ENCODE peak calls at places on chromosomes 2 and 18, in five cellular contexts. K is foreskin fibroblast, U is thoracic aorta, T is sigmoid colon, O is B cell. V is an unnamed sample.

GRCh38 chr18:55906533-55906932 is 318.5 kb upstream of the TCF4 start:
- DNase-seq in K (no peak), O (no peak), U (no peak), T (no peak), V (no peak)

GRCh38 chr2:10883880-10884529 is 27.7 kb upstream of the KCNF1 start:
- DNase-seq in K (no peak), T (no peak), U (no peak), O (no peak), V (no peak)

GRCh38 chr2:167833294-167833693 is 414.1 kb downstream of the STK39 start:
- DNase-seq in T (no peak), K (no peak), O (no peak), U (no peak), V (no peak)

GRCh38 chr2:4662161-4662779 is 958.9 kb downstream of the DCDC2C start:
- DNase-seq in U (no peak), T (no peak), O (no peak), K (no peak), V (no peak)

GRCh38 chr18:37019157-37019571 is 190.2 kb downstream of the KIAA1328 start:
- DNase-seq in T (no peak), O (no peak), K (peak), U (no peak), V (peak)

GRCh38 chr2:215269397-215270117 is 42.3 kb upstream of the ATIC start:
- DNase-seq in O (peak), U (no peak), T (no peak), K (peak), V (peak)

GRCh38 chr18:74388227-74388626 is 68.9 kb downstream of the DIPK1C start:
- DNase-seq in K (no peak), U (no peak), T (no peak), O (no peak), V (no peak)

GRCh38 chr2:241182126-241182525 is 6.4 kb upstream of the ANO7 start:
- DNase-seq in O (no peak), U (no peak), K (no peak), T (no peak), V (no peak)

GRCh38 chr18:9113468-9114149 is 11.1 kb downstream of the NDUFV2 start:
- DNase-seq in O (no peak), U (no peak), T (no peak), K (no peak), V (no peak)

GRCh38 chr2:23096905-23097602 is 287.9 kb upstream of the KLHL29 start:
- DNase-seq in O (no peak), T (no peak), U (no peak), K (no peak), V (no peak)

GRCh38 chr2:229714736-229715541 is 584 bp upstream of the DNER start:
- DNase-seq in O (peak), U (no peak), T (peak), K (peak), V (peak)

GRCh38 chr2:229714080-229714735 is at the start of gene DNER:
- DNase-seq in U (no peak), K (peak), T (no peak), O (peak), V (peak)

GRCh38 chr2:229715895-229716507 is 1.6 kb upstream of the DNER start:
- DNase-seq in O (peak), T (no peak), K (peak), U (no peak), V (peak)

GRCh38 chr2:229712125-229712524 is 2.2 kb downstream of the DNER start:
- DNase-seq in U (no peak), K (peak), T (no peak), O (no peak), V (no peak)

GRCh38 chr2:229713371-229714079 is 830 bp downstream of the DNER start:
- DNase-seq in U (no peak), O (peak), T (no peak), K (peak), V (peak)
- TF ChIP-seq CTCF in U (no peak), O (no peak), T (no peak), K (no peak), V (no peak)

DNA sequence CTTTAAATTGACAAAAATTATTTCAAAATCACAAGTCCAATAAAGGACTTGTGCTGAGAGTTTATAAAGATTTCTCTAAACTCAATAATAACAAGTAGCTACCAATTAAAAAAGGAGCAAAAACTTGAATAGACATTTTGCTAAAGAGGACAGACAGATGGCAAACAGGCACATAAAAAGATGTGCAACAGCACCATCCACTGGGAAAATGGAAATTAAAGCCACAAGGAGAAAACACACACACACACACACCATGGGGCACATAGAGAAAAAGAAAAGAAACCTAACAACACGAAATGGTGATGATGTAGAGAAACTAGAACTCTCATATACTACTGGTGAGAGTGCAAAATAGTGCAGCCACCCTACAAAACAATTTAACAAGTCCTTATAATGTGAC is 12.6 kb upstream of the SLC9A4 start:
- DNase-seq in K (no peak), U (no peak), T (no peak), O (no peak), V (no peak)
- TF ChIP-seq CTCF in K (no peak), U (no peak), T (no peak), O (no peak), V (no peak)

GRCh38 chr2:104412384-104412783 is 441.5 kb upstream of the POU3F3 start:
- DNase-seq in T (no peak), U (no peak), O (no peak), K (no peak), V (peak)
- TF ChIP-seq CTCF in T (no peak), U (no peak), O (peak), K (peak), V (no peak)

DNA sequence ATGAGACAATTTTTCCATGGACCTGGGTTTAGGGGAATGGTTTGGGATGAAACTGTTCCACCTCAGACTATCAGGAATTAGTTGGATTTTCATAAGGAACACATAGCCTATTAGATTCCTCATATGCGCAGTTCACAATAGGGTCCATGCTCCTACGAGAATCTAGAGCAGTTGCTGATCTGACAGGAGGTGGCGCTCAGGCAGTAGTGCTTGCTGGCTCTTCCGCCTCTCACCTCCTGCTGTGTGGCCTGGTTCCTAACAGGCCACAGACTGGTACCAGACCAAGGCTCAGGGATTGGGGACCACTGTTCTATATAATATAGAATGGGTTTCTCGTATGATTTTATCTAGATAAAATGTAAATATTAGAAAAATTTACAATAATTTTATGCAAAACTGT is 338.7 kb downstream of the CPS1 start:
- DNase-seq in O (no peak), K (no peak), U (no peak), T (no peak), V (no peak)
- TF ChIP-seq CTCF in O (no peak), K (no peak), U (no peak), T (no peak), V (no peak)

GRCh38 chr2:190950566-190950991 is 63.4 kb downstream of the STAT1 start:
- DNase-seq in K (no peak), U (no peak), T (no peak), O (no peak), V (no peak)

GRCh38 chr2:190947139-190947538 is 66.5 kb downstream of the GLS start:
- DNase-seq in U (no peak), T (no peak), K (no peak), O (no peak), V (no peak)

GRCh38 chr2:190943706-190944105 is 63.1 kb downstream of the GLS start:
- DNase-seq in U (no peak), K (no peak), O (no peak), T (no peak), V (no peak)

GRCh38 chr2:190948671-190949070 is 65.3 kb downstream of the STAT1 start:
- DNase-seq in T (no peak), U (no peak), O (no peak), K (peak), V (peak)

GRCh38 chr2:190947711-190948251 is 66.2 kb downstream of the STAT1 start:
- DNase-seq in O (no peak), U (no peak), K (peak), T (no peak), V (peak)
- TF ChIP-seq CTCF in O (peak), U (no peak), K (no peak), T (no peak), V (no peak)

GRCh38 chr2:72220170-72220569 is 72.5 kb upstream of the CYP26B1 start:
- DNase-seq in K (peak), U (no peak), T (no peak), O (no peak), V (peak)
- TF ChIP-seq CTCF in K (peak), U (no peak), T (no peak), O (no peak), V (peak)

GRCh38 chr2:137893145-137893544 is 71.1 kb upstream of the HNMT start:
- DNase-seq in K (no peak), U (no peak), O (no peak), T (no peak), V (no peak)

GRCh38 chr2:137886432-137886831 is 77.8 kb upstream of the HNMT start:
- DNase-seq in K (no peak), U (no peak), O (no peak), T (no peak), V (peak)

GRCh38 chr2:137888845-137889244 is 75.4 kb upstream of the HNMT start:
- DNase-seq in T (no peak), O (no peak), K (peak), U (no peak), V (peak)
- TF ChIP-seq CTCF in T (no peak), O (no peak), K (peak), U (no peak), V (peak)

DNA sequence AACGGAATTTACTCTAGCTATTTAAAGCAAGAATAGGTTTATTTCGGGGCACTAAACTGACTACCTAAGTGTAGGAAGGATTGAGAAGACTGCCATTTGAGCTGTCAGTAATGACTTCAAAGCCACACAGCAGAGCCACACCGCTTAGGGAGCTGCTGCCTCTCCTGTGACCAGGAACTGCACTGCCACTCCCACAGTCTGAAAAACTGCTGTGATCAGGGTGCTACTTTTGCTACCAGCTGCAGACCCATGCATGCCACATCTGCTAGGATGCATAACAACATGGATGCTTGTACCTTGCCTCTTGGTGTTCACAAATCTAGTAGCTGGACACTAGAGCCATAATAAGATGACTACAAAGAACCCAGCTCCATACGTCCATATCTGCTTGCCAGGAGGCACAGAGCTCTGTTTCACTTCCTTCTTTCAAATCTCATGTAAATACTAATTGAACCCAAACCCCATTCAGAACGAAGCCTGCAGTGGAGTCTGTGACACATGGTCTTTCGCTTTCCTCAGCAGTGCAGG is 2.2 kb downstream of the DSG2 start:
- DNase-seq in O (no peak), K (no peak), T (no peak), U (no peak), V (no peak)
- TF ChIP-seq CTCF in O (no peak), K (no peak), T (no peak), U (no peak), V (no peak)

GRCh38 chr2:182301093-182301492 is 125.7 kb downstream of the PDE1A start:
- DNase-seq in O (no peak), U (no peak), T (no peak), K (peak), V (no peak)
- TF ChIP-seq CTCF in O (no peak), U (no peak), T (no peak), K (no peak), V (no peak)

GRCh38 chr2:173750831-173751230 is 214.3 kb downstream of the SP3 start:
- DNase-seq in K (no peak), U (no peak), T (no peak), O (no peak), V (no peak)

GRCh38 chr2:173751245-173751975 is 213.8 kb downstream of the SP3 start:
- DNase-seq in U (no peak), T (no peak), K (no peak), O (no peak), V (no peak)

GRCh38 chr2:173753441-173753840 is 211.7 kb downstream of the SP3 start:
- DNase-seq in O (no peak), T (no peak), U (no peak), K (no peak), V (no peak)

GRCh38 chr2:173750332-173750731 is 214.8 kb downstream of the SP3 start:
- DNase-seq in O (no peak), U (no peak), T (no peak), K (peak), V (no peak)

GRCh38 chr2:173752152-173752551 is 213.0 kb downstream of the SP3 start:
- DNase-seq in K (peak), T (no peak), O (no peak), U (no peak), V (peak)
- TF ChIP-seq CTCF in K (peak), T (no peak), O (no peak), U (no peak), V (no peak)

V was measured in Calu3.